ENCODE peak calls at places on chromosomes 5 and 9, in seven cellular contexts. X, J, S, G, A, Y and N are unnamed samples.

GRCh38 chr5:105807951-105808350 is 1862.8 kb downstream of the EFNA5 start:
- DNase-seq in S (no peak), Y (no peak), A (no peak), G (no peak), J (no peak), X (no peak), N (no peak)

GRCh38 chr5:135669416-135669815 is 90.6 kb upstream of the CXCL14 start:
- DNase-seq in A (no peak), Y (no peak), J (no peak), G (no peak), S (no peak), X (no peak), N (no peak)

GRCh38 chr9:114110180-114110579 is 11.1 kb upstream of the KIF12 start:
- DNase-seq in G (no peak), J (peak; percentile 84), X (no peak), S (no peak), Y (no peak), A (no peak), N (no peak)

GRCh38 chr5:126680215-126680817 is 79.6 kb downstream of the PHAX start:
- DNase-seq in J (peak; percentile 46), A (no peak), G (peak; percentile 38), X (no peak), S (no peak), Y (no peak), N (no peak)

GRCh38 chr5:88883059-88883565 is at the start of gene MEF2C:
- DNase-seq in S (peak; percentile 86), A (no peak), J (peak; percentile 87), X (peak; percentile 86), Y (peak; percentile 88), G (peak; percentile 24), N (peak; percentile 40)

GRCh38 chr5:96528262-96528661 is 95.2 kb upstream of the PCSK1 start:
- DNase-seq in J (no peak), S (no peak), G (no peak), X (no peak), A (no peak), Y (no peak), N (no peak)

GRCh38 chr5:9567039-9567438 is 21.2 kb upstream of the SEMA5A start:
- DNase-seq in X (no peak), J (no peak), S (no peak), Y (no peak), A (no peak), G (no peak), N (no peak)

GRCh38 chr5:124000558-124000957 is 488.6 kb downstream of the CSNK1G3 start:
- DNase-seq in X (no peak), Y (no peak), J (no peak), G (no peak), S (no peak), A (no peak), N (no peak)

GRCh38 chr5:135186662-135187522 is 152.9 kb upstream of the PITX1 start:
- DNase-seq in J (no peak), Y (no peak), X (no peak), S (no peak), A (no peak), G (peak; percentile 28), N (no peak)

GRCh38 chr9:114281421-114282103 is 41.3 kb upstream of the ORM1 start:
- DNase-seq in G (no peak), Y (peak; percentile 66), A (no peak), S (peak; percentile 84), X (peak; percentile 70), J (peak; percentile 40), N (peak; percentile 38)

GRCh38 chr9:120611690-120612068 is 31.7 kb upstream of the CDK5RAP2 start:
- DNase-seq in G (no peak), S (no peak), A (no peak), Y (no peak), J (no peak), X (no peak), N (no peak)
- H3K4me1 ChIP-seq in G (peaks cover 52% of the 10 kb centered on the region), S (no peaks in the 10 kb centered on the region), A (no peaks in the 10 kb centered on the region), Y (no peaks in the 10 kb centered on the region), J (no peaks in the 10 kb centered on the region), X (no peaks in the 10 kb centered on the region), N (no peaks in the 10 kb centered on the region)

GRCh38 chr9:136058801-136059302 is 36.2 kb downstream of the NACC2 start:
- DNase-seq in Y (no peak), G (no peak), S (no peak), J (no peak), A (no peak), X (no peak), N (no peak)
- TF ChIP-seq CTCF in Y (no peak), G (no peak), S (no peak), J (no peak), A (no peak), X (no peak), N (no peak)

GRCh38 chr5:180639743-180640300 is 9.6 kb downstream of the FLT4 start:
- DNase-seq in A (no peak), X (peak; percentile 34), J (no peak), S (no peak), Y (no peak), G (no peak), N (peak; percentile 9)
- H3K27me3 ChIP-seq in A (no peaks in the 10 kb centered on the region), X (no peaks in the 10 kb centered on the region), J (no peaks in the 10 kb centered on the region), S (no peaks in the 10 kb centered on the region), Y (peaks cover 22% of the 10 kb centered on the region), G (no peaks in the 10 kb centered on the region), N (no peaks in the 10 kb centered on the region)

GRCh38 chr9:116544896-116545295 is 142.2 kb upstream of the TRIM32 start:
- DNase-seq in Y (no peak), X (no peak), G (no peak), A (no peak), S (no peak), J (no peak), N (no peak)

GRCh38 chr9:116541402-116541801 is 145.7 kb upstream of the TRIM32 start:
- DNase-seq in Y (no peak), S (no peak), A (no peak), G (no peak), X (no peak), J (no peak), N (no peak)

GRCh38 chr9:116547729-116548426 is 139.2 kb upstream of the TRIM32 start:
- DNase-seq in Y (no peak), J (no peak), A (no peak), G (no peak), X (peak; percentile 80), S (no peak), N (no peak)

GRCh38 chr9:116546711-116547581 is 140.2 kb upstream of the TRIM32 start:
- DNase-seq in X (no peak), A (no peak), S (no peak), G (peak; percentile 43), Y (no peak), J (peak; percentile 29), N (no peak)

DNA sequence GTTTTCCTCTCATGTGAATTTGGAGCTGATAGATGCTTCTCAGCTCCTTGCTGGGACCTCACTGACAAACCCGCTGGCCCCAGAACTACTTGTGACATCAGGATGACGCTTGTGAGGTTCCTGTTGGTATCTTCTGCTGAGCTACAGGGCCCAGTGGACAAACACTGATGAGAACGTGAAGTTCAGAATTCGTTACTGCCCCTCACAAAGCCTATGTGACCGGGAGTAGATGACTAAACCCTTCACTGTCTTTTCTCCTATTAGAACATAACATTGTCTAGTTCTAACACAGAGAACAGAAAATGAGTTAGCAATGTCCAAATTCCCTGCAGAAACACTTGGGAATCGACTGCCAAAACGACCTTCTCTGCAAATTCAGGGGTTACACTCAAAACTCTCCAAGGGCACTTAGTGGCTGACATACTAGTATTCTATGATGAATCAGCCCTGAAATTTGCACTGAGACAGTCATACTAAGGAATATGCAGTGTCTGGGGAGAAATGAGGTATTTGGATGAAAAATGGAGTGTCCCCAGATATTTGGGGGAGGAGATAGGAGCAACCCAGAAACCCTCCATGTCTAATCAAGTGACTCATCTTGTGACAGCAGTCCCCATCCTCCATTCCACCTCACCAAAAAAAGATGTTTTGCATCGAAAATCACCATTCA is 143.2 kb upstream of the TRIM32 start:
- DNase-seq in Y (peak; percentile 80), G (no peak), A (no peak), S (peak; percentile 42), J (peak; percentile 89), X (no peak), N (no peak)
- H3K4me1 ChIP-seq in Y (no peaks in the 10 kb centered on the region), G (peaks cover 8% of the 10 kb centered on the region), A (no peaks in the 10 kb centered on the region), S (no peaks in the 10 kb centered on the region), J (peaks cover 27% of the 10 kb centered on the region), X (peaks cover 20% of the 10 kb centered on the region), N (no peaks in the 10 kb centered on the region)

GRCh38 chr5:181020716-181021115 is 19.4 kb upstream of the BTNL9 start:
- DNase-seq in X (no peak), A (no peak), G (no peak), J (no peak), Y (no peak), S (no peak), N (no peak)

GRCh38 chr5:181027452-181028031 is 12.5 kb upstream of the BTNL9 start:
- DNase-seq in S (no peak), A (no peak), Y (no peak), X (no peak), J (no peak), G (no peak), N (no peak)

GRCh38 chr5:181028032-181028819 is 11.8 kb upstream of the BTNL9 start:
- DNase-seq in S (no peak), A (peak; percentile 45), J (no peak), X (no peak), Y (no peak), G (no peak), N (no peak)

DNA sequence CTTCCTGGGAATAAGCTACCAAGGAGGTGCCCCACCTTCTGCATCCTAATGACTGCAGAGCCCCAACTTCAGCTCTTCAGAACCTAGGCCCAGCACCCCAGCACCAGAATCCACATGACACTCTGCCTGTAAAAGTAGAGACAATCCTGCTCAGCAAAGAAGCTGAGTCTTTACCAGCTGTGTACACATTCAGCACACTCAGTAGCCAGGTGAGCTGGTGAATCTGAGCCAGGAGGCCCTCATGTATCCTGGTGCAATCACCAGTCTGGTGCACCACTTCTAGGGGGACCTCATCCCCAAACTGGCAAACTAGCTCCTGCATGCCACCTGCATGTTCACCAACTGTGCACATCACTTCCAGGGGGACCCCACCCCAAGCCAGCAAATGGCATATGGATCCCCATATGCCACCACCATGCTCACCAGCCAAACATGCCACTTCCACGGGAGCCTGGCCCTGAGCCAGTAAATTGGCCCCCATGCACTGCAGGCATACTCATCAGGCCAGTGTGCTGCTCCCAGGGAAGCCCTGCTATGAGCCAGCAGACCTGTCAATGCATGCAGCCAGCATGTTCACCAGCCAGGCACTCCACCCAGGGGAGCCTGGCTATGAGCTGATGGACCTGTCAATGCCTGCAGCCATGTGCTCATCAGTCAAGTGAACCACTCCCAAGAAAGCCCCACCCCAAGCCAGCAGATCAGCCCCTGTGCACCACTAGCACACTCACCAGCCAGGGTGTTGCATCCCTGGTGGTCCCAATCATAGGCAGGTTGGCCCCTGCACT is 15.6 kb upstream of the BTNL9 start:
- DNase-seq in X (no peak), S (no peak), Y (no peak), J (no peak), A (no peak), G (peak; percentile 21), N (no peak)
- TF ChIP-seq CTCF in X (no peak), S (no peak), Y (no peak), J (no peak), A (no peak), G (no peak), N (no peak)

GRCh38 chr9:109619310-109619709 is 121.2 kb upstream of the PTPN3 start:
- DNase-seq in A (no peak), Y (no peak), S (no peak), X (no peak), J (no peak), G (no peak), N (no peak)
- H3K27me3 ChIP-seq in A (no peaks in the 10 kb centered on the region), Y (no peaks in the 10 kb centered on the region), S (peaks cover 2% of the 10 kb centered on the region), X (no peaks in the 10 kb centered on the region), J (peaks cover 7% of the 10 kb centered on the region), G (no peaks in the 10 kb centered on the region), N (no peaks in the 10 kb centered on the region)